ENCODE peak calls at places on chromosomes 3 and 15, in five cellular contexts. Y, F, R, Z and Q are unnamed samples.

GRCh38 chr3:44117239-44117638 is 124.4 kb upstream of the TOPAZ1 start:
- DNase-seq in Z (no peak), F (no peak), R (no peak), Y (no peak), Q (no peak)

GRCh38 chr3:111924283-111924682 is 54.5 kb upstream of the ABHD10 start:
- DNase-seq in Y (peak), R (peak), Z (no peak), F (peak), Q (no peak)

GRCh38 chr3:50340404-50341329 is at the start of gene RASSF1:
- DNase-seq in F (peak), R (peak), Z (peak), Y (peak), Q (no peak)

GRCh38 chr15:64596701-64597468 is 136.5 kb downstream of the ZNF609 start:
- DNase-seq in R (no peak), Y (no peak), Z (peak), F (no peak), Q (no peak)

GRCh38 chr3:66504761-66505641 is 4.2 kb upstream of the LRIG1 start:
- DNase-seq in F (no peak), Z (no peak), Y (no peak), R (no peak), Q (no peak)

GRCh38 chr15:44028349-44028748 is 166.7 kb downstream of the FRMD5 start:
- DNase-seq in R (no peak), Y (no peak), F (no peak), Z (no peak), Q (no peak)

GRCh38 chr3:32815812-32816438 is 1.9 kb upstream of the TRIM71 start:
- DNase-seq in Z (no peak), R (no peak), Y (peak), F (no peak), Q (no peak)

GRCh38 chr3:12681586-12682371 is 17.9 kb upstream of the RAF1 start:
- DNase-seq in Y (no peak), F (no peak), Z (peak), R (peak), Q (no peak)

GRCh38 chr15:100572362-100572983 is 29.5 kb downstream of the LINS1 start:
- DNase-seq in R (no peak), F (no peak), Z (no peak), Y (no peak), Q (no peak)

GRCh38 chr15:35713733-35714132 is 167.8 kb upstream of the DPH6 start:
- DNase-seq in Z (no peak), F (no peak), Y (no peak), R (no peak), Q (no peak)

GRCh38 chr3:61774279-61774890 is 213.0 kb downstream of the PTPRG start:
- DNase-seq in Z (no peak), F (no peak), R (no peak), Y (no peak), Q (no peak)

GRCh38 chr15:45319472-45320214 is 58.7 kb downstream of the GATM start:
- DNase-seq in R (no peak), Z (no peak), F (no peak), Y (no peak), Q (no peak)

GRCh38 chr15:45320581-45320980 is 57.8 kb downstream of the GATM start:
- DNase-seq in F (no peak), Y (no peak), Z (no peak), R (no peak), Q (no peak)

DNA sequence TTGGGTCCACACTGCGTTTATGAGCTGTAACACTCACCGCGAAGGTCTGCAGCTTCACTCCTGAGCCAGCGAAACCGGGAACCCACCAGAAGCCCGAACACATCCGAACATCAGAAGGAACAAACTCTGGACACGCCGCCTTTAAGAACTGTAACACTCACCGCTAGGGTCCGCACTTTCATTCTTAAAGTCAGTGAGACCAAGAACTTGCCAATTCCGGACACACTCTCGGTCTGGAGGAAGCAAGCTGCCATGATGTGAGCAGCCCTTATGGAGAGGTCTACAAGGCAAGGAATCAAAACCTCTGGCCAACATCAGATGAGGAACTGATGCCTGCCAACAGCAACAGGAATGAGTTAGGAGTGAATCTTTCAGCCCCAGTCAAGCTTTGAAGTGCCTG is 62.9 kb downstream of the SLC28A2 start:
- DNase-seq in F (no peak), Z (peak), R (no peak), Y (no peak), Q (no peak)
- TF ChIP-seq CTCF in F (no peak), Z (no peak), R (no peak), Y (no peak), Q (no peak)

GRCh38 chr3:58333206-58334012 is 717 bp downstream of the PXK start:
- DNase-seq in Z (peak), Y (peak), F (peak), R (peak), Q (no peak)

GRCh38 chr3:58329922-58330413 is 2.7 kb upstream of the PXK start:
- DNase-seq in Z (no peak), R (no peak), Y (no peak), F (no peak), Q (no peak)

GRCh38 chr3:58334013-58334321 is 1.3 kb downstream of the PXK start:
- DNase-seq in Z (no peak), R (no peak), Y (no peak), F (no peak), Q (no peak)

GRCh38 chr3:58332575-58333179 is at the start of gene PXK:
- DNase-seq in F (peak), Y (peak), R (peak), Z (peak), Q (no peak)

GRCh38 chr3:58331593-58332152 is 1.0 kb upstream of the PXK start:
- DNase-seq in Z (no peak), F (no peak), R (no peak), Y (no peak), Q (no peak)
- H3K4me3 ChIP-seq in Z (no peak), F (no peak), R (no peak), Y (no peak), Q (no peak)

GRCh38 chr15:65962187-65962586 is 92.9 kb downstream of the RAB11A start:
- DNase-seq in R (no peak), Y (no peak), F (no peak), Z (no peak), Q (no peak)
- TF ChIP-seq CTCF in R (no peak), Y (no peak), F (no peak), Z (no peak), Q (no peak)

GRCh38 chr3:110015231-110015963 is 678.1 kb upstream of the DPPA4 start:
- DNase-seq in R (no peak), Y (no peak), Z (peak), F (no peak), Q (no peak)

GRCh38 chr3:110021659-110022058 is 684.3 kb upstream of the DPPA4 start:
- DNase-seq in Y (no peak), R (no peak), F (no peak), Z (peak), Q (no peak)

GRCh38 chr3:110017304-110017703 is 680.0 kb upstream of the DPPA4 start:
- DNase-seq in F (no peak), Z (no peak), Y (no peak), R (no peak), Q (no peak)

DNA sequence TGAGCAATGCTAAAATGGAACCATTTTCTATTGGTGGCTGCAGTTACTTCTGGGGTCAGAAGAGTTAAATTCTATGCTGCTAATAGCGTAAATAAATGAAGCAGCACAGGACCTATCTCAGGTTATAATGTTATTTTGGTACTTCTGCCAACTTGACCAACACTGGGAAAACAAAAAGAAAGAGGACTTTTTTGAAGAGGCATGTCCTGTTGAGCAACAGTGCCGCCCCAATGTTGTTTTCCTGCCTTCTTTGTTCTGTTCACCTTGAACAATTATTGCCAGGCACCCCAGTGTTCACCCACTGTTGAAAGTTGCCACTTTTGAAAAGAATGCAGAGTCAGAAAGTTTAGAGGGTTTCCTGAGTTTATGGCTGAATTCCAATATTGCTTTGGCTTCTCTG is 678.9 kb upstream of the DPPA4 start:
- DNase-seq in R (no peak), F (no peak), Z (no peak), Y (no peak), Q (no peak)
- H3K4me3 ChIP-seq in R (no peak), F (no peak), Z (no peak), Y (no peak), Q (no peak)